ENCODE peak calls at places on chromosomes 5 and 9, in eight cellular contexts. S, B, D, Q, M, Y, W and A are unnamed samples.

GRCh38 chr9:91159664-91160121 is 202.0 kb downstream of the AUH start:
- DNase-seq in S (no peak), B (no peak), D (peak), Q (no peak), M (no peak), Y (no peak), W (no peak), A (no peak)

GRCh38 chr5:14357441-14357840 is 214.3 kb downstream of the TRIO start:
- DNase-seq in S (no peak), B (no peak), D (no peak), Q (no peak), M (no peak), Y (no peak), W (no peak), A (no peak)

GRCh38 chr5:90628492-90628891 is 69.9 kb downstream of the ADGRV1 start:
- DNase-seq in S (no peak), B (no peak), D (no peak), Q (no peak), M (no peak), Y (no peak), W (no peak), A (no peak)

GRCh38 chr9:13149454-13149853 is 130.0 kb downstream of the MPDZ start:
- DNase-seq in S (no peak), B (no peak), D (no peak), Q (no peak), M (no peak), Y (no peak), W (no peak), A (no peak)

GRCh38 chr9:88802533-88802932 is 188.7 kb upstream of the S1PR3 start:
- DNase-seq in S (no peak), B (no peak), D (no peak), Q (no peak), M (no peak), Y (peak), W (no peak), A (no peak)

GRCh38 chr5:156528673-156529072 is 201.7 kb downstream of the SGCD start:
- DNase-seq in S (no peak), B (no peak), D (no peak), Q (no peak), M (no peak), Y (no peak), W (no peak), A (no peak)

GRCh38 chr5:25948278-25948677 is 1090.1 kb downstream of the CDH9 start:
- DNase-seq in S (no peak), B (no peak), D (no peak), Q (no peak), M (no peak), Y (no peak), W (no peak), A (no peak)

GRCh38 chr9:107749787-107750444 is 260.3 kb upstream of the KLF4 start:
- DNase-seq in S (no peak), B (peak), D (peak), Q (no peak), M (no peak), Y (no peak), W (no peak), A (peak)

GRCh38 chr5:127683006-127683405 is 20.2 kb upstream of the CCDC192 start:
- DNase-seq in S (no peak), B (no peak), D (no peak), Q (no peak), M (no peak), Y (no peak), W (no peak), A (no peak)

GRCh38 chr5:149561848-149562247 is 10.6 kb upstream of the CSNK1A1 start:
- DNase-seq in S (no peak), B (peak), D (peak), Q (no peak), M (no peak), Y (no peak), W (no peak), A (peak)

GRCh38 chr9:129347323-129348120 is 169.5 kb upstream of the IER5L start:
- DNase-seq in S (no peak), B (no peak), D (no peak), Q (no peak), M (no peak), Y (no peak), W (no peak), A (no peak)

GRCh38 chr9:7784472-7784871 is 15.1 kb downstream of the DMAC1 start:
- DNase-seq in S (no peak), B (no peak), D (no peak), Q (no peak), M (no peak), Y (no peak), W (no peak), A (no peak)

GRCh38 chr5:126656397-126657007 is 55.8 kb downstream of the PHAX start:
- DNase-seq in S (no peak), B (peak), D (no peak), Q (peak), M (no peak), Y (no peak), W (no peak), A (no peak)

GRCh38 chr9:126119731-126120130 is 206.9 kb upstream of the MVB12B start:
- DNase-seq in S (no peak), B (no peak), D (no peak), Q (no peak), M (no peak), Y (no peak), W (no peak), A (no peak)